ENCODE peak calls at places on chromosome 5, in eight cellular contexts. A, I, F, L, K, Z, O and U are unnamed samples.

GRCh38 chr5:5497132-5497748 is 74.8 kb downstream of the ICE1 start:
- DNase-seq in I (peak; percentile 20), A (peak; percentile 78), Z (peak; percentile 91), K (peak; percentile 58), F (no peak), L (peak; percentile 64), O (peak; percentile 26), U (peak; percentile 30)

GRCh38 chr5:171615201-171616001 is 170.2 kb upstream of the SMIM23 start:
- DNase-seq in K (no peak), A (peak; percentile 66), Z (peak; percentile 48), F (no peak), I (no peak), L (peak; percentile 2), O (no peak), U (no peak)

GRCh38 chr5:143045062-143045461 is 274.9 kb downstream of the ARHGAP26 start:
- DNase-seq in Z (no peak), F (no peak), O (no peak), L (no peak), K (no peak), A (no peak), I (no peak), U (no peak)

GRCh38 chr5:100776244-100776643 is 126.8 kb downstream of the ST8SIA4 start:
- DNase-seq in Z (no peak), L (no peak), F (no peak), O (no peak), K (no peak), A (no peak), I (no peak), U (no peak)

GRCh38 chr5:138282918-138283742 is 8.7 kb upstream of the GFRA3 start:
- DNase-seq in K (peak; percentile 76), O (peak; percentile 34), I (peak; percentile 68), Z (peak; percentile 74), A (peak; percentile 73), L (peak; percentile 54), F (no peak), U (peak; percentile 13)

GRCh38 chr5:77282337-77283027 is 72.0 kb downstream of the PDE8B start:
- DNase-seq in O (no peak), L (no peak), K (peak; percentile 23), A (peak; percentile 27), I (no peak), Z (peak; percentile 29), F (no peak), U (no peak)

GRCh38 chr5:77437194-77437593 is 54.9 kb downstream of the WDR41 start:
- DNase-seq in Z (peak; percentile 25), I (peak; percentile 18), O (peak; percentile 1), L (no peak), A (peak; percentile 28), K (peak; percentile 43), F (no peak), U (no peak)

GRCh38 chr5:143874312-143874711 is 62.4 kb downstream of the HMHB1 start:
- DNase-seq in A (no peak), L (no peak), K (no peak), F (no peak), I (no peak), O (no peak), Z (no peak), U (no peak)

GRCh38 chr5:58871648-58872242 is 288.9 kb downstream of the RAB3C start:
- DNase-seq in L (peak; percentile 38), A (peak; percentile 65), I (peak; percentile 24), K (peak; percentile 69), F (no peak), Z (peak; percentile 26), O (peak; percentile 28), U (no peak)

GRCh38 chr5:56183507-56183906 is 49.6 kb downstream of the ANKRD55 start:
- DNase-seq in A (no peak), Z (no peak), I (peak; percentile 36), K (peak; percentile 66), L (no peak), F (no peak), O (peak; percentile 81), U (peak; percentile 47)

GRCh38 chr5:173641171-173641570 is 24.7 kb upstream of the BOD1 start:
- DNase-seq in A (no peak), L (no peak), K (no peak), Z (no peak), I (no peak), O (no peak), F (no peak), U (no peak)

GRCh38 chr5:171897231-171897630 is 109.2 kb downstream of the FBXW11 start:
- DNase-seq in O (no peak), Z (no peak), I (no peak), F (no peak), K (no peak), L (no peak), A (no peak), U (no peak)

GRCh38 chr5:171092194-171092593 is 216.9 kb upstream of the TLX3 start:
- DNase-seq in L (no peak), O (peak; percentile 19), F (no peak), A (no peak), Z (no peak), I (no peak), K (peak; percentile 3), U (no peak)

GRCh38 chr5:157219491-157220271 is 39.0 kb downstream of the ITK start:
- DNase-seq in A (no peak), Z (no peak), K (no peak), I (no peak), F (peak; percentile 50), O (no peak), L (no peak), U (no peak)
- H3K4me1 ChIP-seq in A (no peaks in the 10 kb centered on the region), Z (no peaks in the 10 kb centered on the region), K (no peaks in the 10 kb centered on the region), I (no peaks in the 10 kb centered on the region), F (peaks cover 53% of the 10 kb centered on the region), O (peaks cover 3% of the 10 kb centered on the region), L (no peaks in the 10 kb centered on the region), U (no peaks in the 10 kb centered on the region)

GRCh38 chr5:125229556-125229955 is 483.1 kb upstream of the ZNF608 start:
- DNase-seq in F (no peak), L (no peak), K (no peak), I (no peak), O (no peak), Z (no peak), A (no peak), U (no peak)

GRCh38 chr5:125237026-125237425 is 490.6 kb upstream of the ZNF608 start:
- DNase-seq in L (no peak), A (peak; percentile 13), K (no peak), O (no peak), Z (no peak), F (no peak), I (no peak), U (no peak)

GRCh38 chr5:125235995-125236394 is 489.6 kb upstream of the ZNF608 start:
- DNase-seq in I (no peak), O (no peak), K (no peak), F (no peak), L (no peak), Z (no peak), A (peak; percentile 11), U (no peak)

GRCh38 chr5:125233944-125234343 is 487.5 kb upstream of the ZNF608 start:
- DNase-seq in F (no peak), A (no peak), K (no peak), O (no peak), I (no peak), L (no peak), Z (no peak), U (no peak)

GRCh38 chr5:125232779-125233230 is 486.4 kb upstream of the ZNF608 start:
- DNase-seq in L (no peak), A (no peak), Z (peak; percentile 61), I (no peak), F (no peak), K (no peak), O (no peak), U (no peak)
- TF ChIP-seq REST in L (no peak), A (no peak), Z (no peak), I (no peak), F (no peak), K (no peak), O (no peak), U (no peak)

GRCh38 chr5:177302354-177303110 is 987 bp downstream of the RAB24 start:
- DNase-seq in I (no peak), L (peak; percentile 77), F (no peak), K (no peak), Z (peak; percentile 52), A (peak; percentile 56), O (no peak), U (no peak)

GRCh38 chr5:177306674-177307543 is 3.3 kb downstream of the PRELID1 start:
- DNase-seq in O (no peak), A (peak; percentile 67), Z (no peak), K (no peak), I (no peak), L (peak; percentile 39), F (no peak), U (no peak)

GRCh38 chr5:177303121-177303924 is at the start of the genes PRELID1 and RAB24:
- DNase-seq in A (peak; percentile 96), I (peak; percentile 67), O (no peak), F (no peak), K (peak; percentile 84), L (peak; percentile 93), Z (peak; percentile 98), U (no peak)

GRCh38 chr5:177303925-177304391 is 359 bp downstream of the PRELID1 start:
- DNase-seq in A (no peak), K (no peak), L (peak; percentile 31), Z (peak; percentile 48), O (no peak), I (no peak), F (no peak), U (no peak)

GRCh38 chr5:177304392-177305119 is 957 bp downstream of the PRELID1 start:
- DNase-seq in A (no peak), I (peak; percentile 55), O (no peak), Z (peak; percentile 48), L (peak; percentile 62), F (no peak), K (no peak), U (no peak)
- H3K4me1 ChIP-seq in A (peaks cover 9% of the 10 kb centered on the region), I (peaks cover 35% of the 10 kb centered on the region), O (peaks cover 58% of the 10 kb centered on the region), Z (no peaks in the 10 kb centered on the region), L (peaks cover 45% of the 10 kb centered on the region), F (peaks cover 38% of the 10 kb centered on the region), K (peaks cover 42% of the 10 kb centered on the region), U (peaks cover 34% of the 10 kb centered on the region)

DNA sequence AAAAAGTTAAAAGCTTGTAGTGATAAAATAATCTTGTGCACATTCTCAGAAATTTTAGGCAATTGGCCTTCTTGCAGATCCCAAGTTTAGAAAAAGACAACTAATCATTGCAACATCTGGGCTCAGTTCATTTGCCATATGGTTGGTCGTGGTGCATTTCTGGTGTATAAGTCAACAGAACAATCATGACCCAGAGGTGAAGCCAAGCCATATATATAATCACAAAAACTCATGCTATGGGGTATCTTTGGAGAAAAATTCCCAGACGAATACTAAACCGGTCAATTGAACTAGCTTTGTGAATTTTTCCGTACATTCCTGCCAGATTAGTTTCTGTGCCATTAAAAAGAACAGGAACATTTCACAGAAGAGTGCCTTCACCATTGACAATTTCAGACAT is 50.3 kb downstream of the FYB1 start:
- DNase-seq in K (no peak), F (no peak), O (no peak), Z (no peak), I (no peak), A (no peak), L (no peak), U (no peak)
- TF ChIP-seq REST in K (no peak), F (no peak), O (no peak), Z (no peak), I (no peak), A (no peak), L (no peak), U (no peak)